ENCODE peak calls at places on chromosomes 11 and 22, in ten cellular contexts. E, O, C, S, Q, X, P, Y, M and L are unnamed samples. For H3K9me3, the result is how much of the 10 kb centered on the place peaks cover.

GRCh38 chr11:45900916-45901617 is 6.0 kb downstream of the FREY1 start:
- DNase-seq in E (peak), O (peak), C (no peak), S (peak), Q (no peak), X (peak), P (no peak), Y (peak), M (no peak), L (no peak)

GRCh38 chr11:119786431-119787073 is 57.6 kb upstream of the NECTIN1 start:
- DNase-seq in E (no peak), O (no peak), C (no peak), S (no peak), Q (peak), X (no peak), P (no peak), Y (no peak), M (no peak), L (no peak)

GRCh38 chr11:19607656-19608360 is 104.8 kb upstream of the NAV2 start:
- DNase-seq in E (no peak), O (no peak), C (no peak), S (no peak), Q (no peak), X (no peak), P (no peak), Y (no peak), M (no peak), L (no peak)

GRCh38 chr11:30488304-30488998 is 97.7 kb downstream of the MPPED2 start:
- DNase-seq in E (no peak), O (no peak), C (peak), S (peak), Q (no peak), X (no peak), P (peak), Y (no peak), M (no peak), L (no peak)

GRCh38 chr11:116182356-116182966 is 590.3 kb downstream of the BUD13 start:
- DNase-seq in E (no peak), O (no peak), C (no peak), S (no peak), Q (no peak), X (no peak), P (no peak), Y (no peak), M (no peak), L (no peak)

GRCh38 chr11:122663764-122664163 is 8.2 kb downstream of the UBASH3B start:
- DNase-seq in E (no peak), O (no peak), C (no peak), S (no peak), Q (no peak), X (no peak), P (no peak), Y (no peak), M (no peak), L (no peak)

GRCh38 chr22:28629420-28630184 is 50.0 kb downstream of the TTC28 start:
- DNase-seq in E (no peak), O (no peak), C (no peak), S (no peak), Q (no peak), X (no peak), P (no peak), Y (no peak), M (no peak), L (no peak)

GRCh38 chr22:19871023-19871844 is 16.6 kb upstream of the GNB1L start:
- DNase-seq in E (peak), O (no peak), C (no peak), S (peak), Q (peak), X (peak), P (no peak), Y (peak), M (no peak), L (no peak)

GRCh38 chr11:8757047-8757446 is 74.5 kb downstream of the RPL27A start:
- DNase-seq in E (peak), O (no peak), C (no peak), S (no peak), Q (no peak), X (no peak), P (no peak), Y (no peak), M (no peak), L (no peak)

GRCh38 chr11:41978951-41979350 is 519.5 kb upstream of the LRRC4C start:
- DNase-seq in E (no peak), O (no peak), C (no peak), S (no peak), Q (no peak), X (no peak), P (no peak), Y (no peak), M (no peak), L (no peak)

GRCh38 chr22:43923631-43924548 is at the start of gene PNPLA3:
- DNase-seq in E (peak), O (peak), C (peak), S (peak), Q (peak), X (peak), P (peak), Y (peak), M (peak), L (peak)

GRCh38 chr22:23499845-23500500 is 80.1 kb downstream of the IGLL1 start:
- DNase-seq in E (peak), O (no peak), C (no peak), S (no peak), Q (peak), X (no peak), P (no peak), Y (no peak), M (peak), L (no peak)

GRCh38 chr22:41216984-41217383 is 11.9 kb downstream of the L3MBTL2 start:
- DNase-seq in E (peak), O (no peak), C (no peak), S (no peak), Q (no peak), X (peak), P (no peak), Y (no peak), M (no peak), L (no peak)

GRCh38 chr11:102837646-102838045 is 5.8 kb downstream of the MMP3 start:
- DNase-seq in E (no peak), O (no peak), C (no peak), S (no peak), Q (no peak), X (no peak), P (no peak), Y (no peak), M (no peak), L (no peak)

GRCh38 chr11:28107331-28107725 is 628 bp downstream of the KIF18A start:
- DNase-seq in E (no peak), O (no peak), C (no peak), S (no peak), Q (no peak), X (no peak), P (no peak), Y (no peak), M (no peak), L (no peak)

GRCh38 chr11:27385245-27385644 is 22.2 kb upstream of the CCDC34 start:
- DNase-seq in E (no peak), O (no peak), C (no peak), S (no peak), Q (no peak), X (no peak), P (no peak), Y (peak), M (no peak), L (peak)

GRCh38 chr11:4511267-4511666 is 28.8 kb downstream of the OR52K1 start:
- DNase-seq in E (no peak), O (no peak), C (no peak), S (no peak), Q (no peak), X (peak), P (no peak), Y (no peak), M (no peak), L (no peak)

GRCh38 chr11:113773416-113774173 is at the start of gene ZW10:
- DNase-seq in E (peak), O (peak), C (peak), S (peak), Q (peak), X (peak), P (peak), Y (peak), M (peak), L (peak)

GRCh38 chr11:113778111-113778910 is 1.3 kb upstream of the CLDN25 start:
- DNase-seq in E (no peak), O (no peak), C (peak), S (peak), Q (no peak), X (no peak), P (peak), Y (peak), M (peak), L (no peak)

GRCh38 chr11:113773092-113773415 is 438 bp downstream of the ZW10 start:
- DNase-seq in E (peak), O (peak), C (peak), S (peak), Q (peak), X (no peak), P (no peak), Y (peak), M (no peak), L (no peak)

GRCh38 chr11:113771964-113772363 is 1.5 kb downstream of the ZW10 start:
- DNase-seq in E (no peak), O (no peak), C (no peak), S (no peak), Q (no peak), X (no peak), P (no peak), Y (no peak), M (no peak), L (no peak)

GRCh38 chr11:113774174-113774503 is 647 bp upstream of the ZW10 start:
- DNase-seq in E (no peak), O (no peak), C (no peak), S (no peak), Q (no peak), X (no peak), P (no peak), Y (no peak), M (no peak), L (no peak)
- TF ChIP-seq CTCF in E (no peak), O (no peak), C (no peak), S (no peak), Q (no peak), X (no peak), P (no peak), Y (no peak), M (no peak), L (no peak)

GRCh38 chr11:114606003-114606801 is 10.6 kb upstream of the NXPE4 start:
- DNase-seq in E (no peak), O (no peak), C (no peak), S (no peak), Q (no peak), X (no peak), P (no peak), Y (no peak), M (no peak), L (no peak)

GRCh38 chr11:114610984-114611944 is 15.7 kb upstream of the NXPE4 start:
- DNase-seq in E (no peak), O (no peak), C (no peak), S (no peak), Q (no peak), X (no peak), P (no peak), Y (no peak), M (no peak), L (no peak)

GRCh38 chr11:114607753-114608459 is 12.3 kb upstream of the NXPE4 start:
- DNase-seq in E (no peak), O (no peak), C (no peak), S (no peak), Q (no peak), X (no peak), P (no peak), Y (no peak), M (no peak), L (no peak)

GRCh38 chr11:114610550-114610949 is 15.0 kb upstream of the NXPE4 start:
- DNase-seq in E (no peak), O (no peak), C (no peak), S (no peak), Q (no peak), X (no peak), P (no peak), Y (no peak), M (no peak), L (no peak)

GRCh38 chr11:114609429-114609828 is 13.8 kb upstream of the NXPE4 start:
- DNase-seq in E (no peak), O (no peak), C (no peak), S (no peak), Q (no peak), X (no peak), P (no peak), Y (no peak), M (no peak), L (no peak)
- H3K9me3 ChIP-seq in E (under half), O (under half), C (under half), S (under half), Q (under half), X (under half), P (under half), Y (under half), M (under half), L (under half)

GRCh38 chr11:84722583-84723108 is 904.5 kb downstream of the DLG2 start:
- DNase-seq in E (no peak), O (no peak), C (no peak), S (no peak), Q (no peak), X (no peak), P (no peak), Y (no peak), M (no peak), L (no peak)
- TF ChIP-seq CTCF in E (no peak), O (no peak), C (no peak), S (no peak), Q (no peak), X (no peak), P (no peak), Y (no peak), M (peak), L (no peak)

DNA sequence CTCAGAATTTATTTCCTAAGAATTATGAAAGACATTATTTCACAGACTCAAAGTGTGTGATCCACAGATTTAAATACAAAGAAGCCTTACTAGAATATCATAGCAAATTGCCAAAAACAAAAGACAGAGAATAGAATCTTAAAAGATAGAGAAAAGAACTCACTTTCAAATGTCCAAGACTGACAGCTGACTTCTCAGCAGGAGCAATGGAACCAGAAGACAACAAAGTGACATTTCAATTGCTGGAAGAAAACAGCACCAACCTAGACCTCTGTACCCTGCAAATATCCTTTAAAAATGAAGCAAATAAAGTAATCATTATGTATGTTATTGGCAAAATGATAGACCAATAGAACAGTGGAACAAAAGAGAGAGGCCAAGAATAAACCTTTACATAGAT is 109.2 kb downstream of the TTC17 start:
- DNase-seq in E (no peak), O (no peak), C (no peak), S (no peak), Q (no peak), X (no peak), P (no peak), Y (no peak), M (no peak), L (no peak)
- H3K9me3 ChIP-seq in E (under half), O (under half), C (under half), S (under half), Q (under half), X (under half), P (under half), Y (under half), M (under half), L (under half)

GRCh38 chr11:10683429-10683828 is 10.1 kb downstream of the IRAG1 start:
- DNase-seq in E (no peak), O (no peak), C (no peak), S (no peak), Q (no peak), X (no peak), P (no peak), Y (no peak), M (no peak), L (no peak)

GRCh38 chr11:10693509-10694071 is at the start of gene IRAG1:
- DNase-seq in E (peak), O (peak), C (peak), S (peak), Q (peak), X (peak), P (peak), Y (peak), M (peak), L (no peak)

GRCh38 chr11:10692716-10693115 is 839 bp downstream of the IRAG1 start:
- DNase-seq in E (no peak), O (no peak), C (no peak), S (no peak), Q (no peak), X (no peak), P (no peak), Y (no peak), M (no peak), L (no peak)

DNA sequence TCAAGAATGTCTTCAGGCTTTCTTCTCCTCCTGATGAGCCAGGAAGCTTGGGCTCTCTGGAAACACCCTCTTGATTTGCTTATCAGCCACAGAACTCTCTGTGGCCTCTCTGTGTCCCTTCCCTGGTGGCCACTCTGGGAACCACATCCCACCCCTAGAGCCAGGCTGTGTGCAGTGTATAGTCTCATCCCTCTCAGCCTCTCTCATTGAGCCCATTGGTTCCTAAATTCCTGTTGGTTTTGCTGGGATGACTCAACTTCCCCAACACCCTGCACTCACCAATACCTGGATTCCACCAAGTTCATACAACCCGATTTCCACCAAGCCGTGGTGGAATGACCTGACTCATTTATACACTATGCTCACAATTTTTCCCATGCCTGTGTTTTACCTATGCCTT is 5.2 kb downstream of the IRAG1 start:
- DNase-seq in E (no peak), O (no peak), C (no peak), S (no peak), Q (no peak), X (no peak), P (no peak), Y (no peak), M (no peak), L (no peak)
- TF ChIP-seq CTCF in E (no peak), O (no peak), C (no peak), S (no peak), Q (no peak), X (no peak), P (no peak), Y (peak), M (no peak), L (no peak)

DNA sequence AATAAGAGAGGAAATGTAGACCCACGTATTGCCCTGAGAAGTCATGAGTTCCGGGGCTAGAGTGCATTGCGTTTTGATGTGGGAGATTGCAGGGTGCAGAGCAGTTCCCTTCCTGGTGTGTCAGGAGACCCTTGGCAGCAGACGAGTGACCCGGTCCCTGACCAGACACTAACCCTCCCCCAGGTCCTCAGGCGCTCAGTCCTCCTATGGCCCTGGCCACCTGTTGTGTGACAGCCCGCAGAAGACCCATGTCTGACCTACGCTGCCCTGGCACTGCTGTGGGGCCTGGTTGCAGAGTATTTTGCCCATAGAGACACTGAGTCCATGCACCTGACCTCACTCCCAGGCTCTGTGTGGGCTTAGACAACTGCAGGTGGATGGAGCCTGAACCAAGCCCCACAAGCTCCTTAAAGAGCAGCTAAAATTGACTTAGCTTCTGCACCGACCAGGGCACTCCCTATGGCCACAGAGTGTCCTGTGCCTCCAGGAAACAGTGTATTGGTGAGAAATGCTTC is 833.8 kb downstream of the TBC1D22A start:
- DNase-seq in E (peak), O (no peak), C (no peak), S (no peak), Q (no peak), X (no peak), P (no peak), Y (no peak), M (no peak), L (no peak)
- H3K9me3 ChIP-seq in E (under half), O (under half), C (under half), S (under half), Q (under half), X (under half), P (under half), Y (under half), M (under half), L (under half)

GRCh38 chr11:76379811-76380160 is 1.1 kb downstream of the THAP12 start:
- DNase-seq in E (no peak), O (no peak), C (no peak), S (no peak), Q (no peak), X (no peak), P (no peak), Y (no peak), M (no peak), L (no peak)
- TF ChIP-seq CTCF in E (no peak), O (no peak), C (no peak), S (no peak), Q (no peak), X (no peak), P (no peak), Y (no peak), M (no peak), L (no peak)